ENCODE peak calls at places on chromosomes 11 and 22, in eight cellular contexts. E, A, I, S, U, C, H and T are unnamed samples.

GRCh38 chr22:20964090-20964798 is 2.8 kb upstream of the AIFM3 start:
- DNase-seq in E (no peak), A (no peak), I (no peak), S (peak), U (no peak), C (no peak), H (no peak), T (no peak)

GRCh38 chr11:1879941-1880720 is 11.6 kb downstream of the PRR33 start:
- DNase-seq in E (peak), A (no peak), I (peak), S (peak), U (no peak), C (no peak), H (no peak), T (peak)

GRCh38 chr22:40512426-40513136 is 123.9 kb downstream of the MRTFA start:
- DNase-seq in E (no peak), A (peak), I (peak), S (no peak), U (no peak), C (no peak), H (no peak), T (no peak)

GRCh38 chr11:96781082-96781481 is 391.3 kb downstream of the JRKL start:
- DNase-seq in E (no peak), A (no peak), I (no peak), S (no peak), U (no peak), C (no peak), H (no peak), T (no peak)

GRCh38 chr11:122032317-122032716 is 83.7 kb downstream of the BLID start:
- DNase-seq in E (peak), A (no peak), I (peak), S (peak), U (no peak), C (no peak), H (no peak), T (no peak)

GRCh38 chr22:37371491-37371890 is 55.8 kb downstream of the ELFN2 start:
- DNase-seq in E (no peak), A (no peak), I (no peak), S (no peak), U (no peak), C (no peak), H (no peak), T (no peak)

GRCh38 chr11:38019072-38019775 is 1421.2 kb upstream of the RAG2 start:
- DNase-seq in E (no peak), A (no peak), I (no peak), S (peak), U (peak), C (no peak), H (no peak), T (no peak)

GRCh38 chr11:43517518-43517917 is 158.8 kb downstream of the TTC17 start:
- DNase-seq in E (no peak), A (no peak), I (peak), S (no peak), U (no peak), C (no peak), H (no peak), T (no peak)

GRCh38 chr22:26568207-26568706 is 21.7 kb downstream of the TPST2 start:
- DNase-seq in E (no peak), A (peak), I (no peak), S (no peak), U (peak), C (no peak), H (peak), T (no peak)

GRCh38 chr22:41951898-41952474 is at the start of gene SMIM45:
- DNase-seq in E (no peak), A (no peak), I (no peak), S (no peak), U (peak), C (no peak), H (peak), T (no peak)

GRCh38 chr11:73194593-73194992 is 23.5 kb upstream of the P2RY2 start:
- DNase-seq in E (no peak), A (no peak), I (peak), S (no peak), U (no peak), C (no peak), H (no peak), T (peak)

GRCh38 chr22:37148031-37148651 is 1.6 kb downstream of the IL2RB start:
- DNase-seq in E (no peak), A (no peak), I (no peak), S (no peak), U (no peak), C (no peak), H (no peak), T (no peak)

GRCh38 chr22:37641251-37641949 is 1.9 kb downstream of the SH3BP1 start:
- DNase-seq in E (no peak), A (no peak), I (no peak), S (no peak), U (no peak), C (no peak), H (no peak), T (no peak)

GRCh38 chr22:44049369-44050231 is 25.5 kb downstream of the PARVB start:
- DNase-seq in E (no peak), A (no peak), I (no peak), S (peak), U (no peak), C (no peak), H (no peak), T (no peak)

GRCh38 chr11:60563553-60564235 is 48.5 kb downstream of the MS4A13 start:
- DNase-seq in E (no peak), A (no peak), I (no peak), S (no peak), U (peak), C (no peak), H (no peak), T (no peak)

GRCh38 chr11:88398372-88399140 is 61.0 kb upstream of the CTSC start:
- DNase-seq in E (no peak), A (no peak), I (peak), S (no peak), U (no peak), C (no peak), H (no peak), T (no peak)

GRCh38 chr11:47314992-47315391 is 37.5 kb downstream of the MYBPC3 start:
- DNase-seq in E (no peak), A (no peak), I (peak), S (no peak), U (no peak), C (no peak), H (no peak), T (no peak)

GRCh38 chr22:30040499-30041055 is 39.7 kb upstream of the HORMAD2 start:
- DNase-seq in E (no peak), A (no peak), I (no peak), S (no peak), U (no peak), C (no peak), H (no peak), T (no peak)

GRCh38 chr11:65412271-65413076 is 10.1 kb upstream of the NEAT1 start:
- DNase-seq in E (no peak), A (peak), I (no peak), S (peak), U (no peak), C (no peak), H (no peak), T (peak)

GRCh38 chr22:49404576-49405199 is 423.0 kb downstream of the BRD1 start:
- DNase-seq in E (no peak), A (no peak), I (no peak), S (no peak), U (no peak), C (no peak), H (no peak), T (peak)

GRCh38 chr22:45488764-45489370 is 13.8 kb upstream of the FBLN1 start:
- DNase-seq in E (no peak), A (no peak), I (no peak), S (no peak), U (no peak), C (no peak), H (no peak), T (no peak)

GRCh38 chr11:119754656-119755350 is 25.8 kb upstream of the NECTIN1 start:
- DNase-seq in E (no peak), A (no peak), I (no peak), S (no peak), U (no peak), C (no peak), H (no peak), T (no peak)

GRCh38 chr11:8267831-8268529 is 4.3 kb upstream of the LMO1 start:
- DNase-seq in E (no peak), A (no peak), I (peak), S (no peak), U (peak), C (no peak), H (no peak), T (no peak)
- H3K27ac ChIP-seq in E (no peak), A (no peak), I (no peak), S (no peak), U (no peak), C (no peak), H (no peak), T (no peak)

GRCh38 chr11:124454552-124454951 is 9.1 kb upstream of the OR8B8 start:
- DNase-seq in E (no peak), A (no peak), I (no peak), S (no peak), U (no peak), C (no peak), H (no peak), T (no peak)
- H3K27ac ChIP-seq in E (no peak), A (no peak), I (no peak), S (no peak), U (no peak), C (no peak), H (no peak), T (no peak)

GRCh38 chr22:33737662-33738061 is 182.6 kb downstream of the LARGE1 start:
- DNase-seq in E (no peak), A (no peak), I (no peak), S (no peak), U (no peak), C (no peak), H (no peak), T (no peak)
- H3K27ac ChIP-seq in E (no peak), A (no peak), I (no peak), S (no peak), U (peak), C (no peak), H (peak), T (no peak)

DNA sequence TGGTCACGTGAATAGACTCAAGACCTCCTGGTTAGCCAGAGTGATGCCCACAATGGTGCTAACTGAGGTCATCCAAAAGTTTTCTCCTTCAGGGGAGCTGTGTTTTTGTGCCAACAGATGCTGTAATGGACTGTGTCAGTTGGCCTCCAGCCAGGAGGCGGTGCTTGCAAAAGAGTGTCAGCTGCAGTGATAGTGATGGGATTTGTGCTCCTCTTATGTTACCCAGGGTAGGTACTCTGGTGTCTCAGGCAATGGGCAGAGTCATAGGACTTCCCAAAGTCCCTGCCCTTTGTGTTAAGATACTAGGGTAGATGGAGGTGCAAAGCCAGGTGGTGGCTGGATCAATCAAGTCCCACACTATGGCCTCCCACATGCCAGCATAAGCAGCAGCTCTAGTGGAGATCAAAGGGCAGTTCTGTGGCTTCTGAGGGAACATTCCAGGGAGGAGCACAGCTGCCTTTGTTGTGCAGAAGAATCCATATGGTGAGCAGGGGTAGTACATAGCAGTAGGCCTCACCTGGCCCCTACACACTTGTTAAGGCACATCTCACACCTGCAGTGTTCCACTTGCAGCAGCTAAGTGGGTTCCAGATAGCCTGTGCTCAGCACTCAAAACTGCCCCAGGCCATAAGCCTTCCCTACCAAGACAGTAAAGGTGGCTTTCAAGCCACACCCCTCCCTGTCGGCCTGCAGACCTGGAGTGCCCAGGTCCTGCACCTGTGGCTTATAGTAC is 9.4 kb upstream of the FANCF start:
- DNase-seq in E (no peak), A (no peak), I (peak), S (peak), U (peak), C (no peak), H (no peak), T (no peak)
- H3K27ac ChIP-seq in E (no peak), A (no peak), I (no peak), S (no peak), U (peak), C (no peak), H (no peak), T (no peak)

GRCh38 chr11:12430351-12430750 is 53.0 kb downstream of the PARVA start:
- DNase-seq in E (no peak), A (peak), I (peak), S (no peak), U (no peak), C (no peak), H (no peak), T (no peak)
- H3K27ac ChIP-seq in E (no peak), A (peak), I (peak), S (peak), U (no peak), C (no peak), H (no peak), T (no peak)

GRCh38 chr11:45208135-45208534 is 61.7 kb downstream of the PRDM11 start:
- DNase-seq in E (no peak), A (no peak), I (no peak), S (no peak), U (peak), C (no peak), H (no peak), T (no peak)
- H3K27ac ChIP-seq in E (no peak), A (no peak), I (no peak), S (peak), U (no peak), C (no peak), H (no peak), T (peak)

GRCh38 chr11:67664696-67665536 is 9.5 kb downstream of the ALDH3B2 start:
- DNase-seq in E (no peak), A (no peak), I (no peak), S (no peak), U (no peak), C (no peak), H (no peak), T (no peak)

GRCh38 chr11:67664213-67664585 is 10.2 kb downstream of the ALDH3B2 start:
- DNase-seq in E (no peak), A (no peak), I (no peak), S (no peak), U (no peak), C (no peak), H (no peak), T (no peak)

GRCh38 chr11:67666303-67666645 is 8.1 kb downstream of the ALDH3B2 start:
- DNase-seq in E (no peak), A (no peak), I (no peak), S (no peak), U (no peak), C (no peak), H (no peak), T (no peak)

GRCh38 chr11:67666676-67667489 is 7.5 kb downstream of the ALDH3B2 start:
- DNase-seq in E (no peak), A (peak), I (no peak), S (no peak), U (no peak), C (no peak), H (no peak), T (no peak)

GRCh38 chr11:67665537-67666302 is 8.7 kb downstream of the ALDH3B2 start:
- DNase-seq in E (no peak), A (no peak), I (no peak), S (no peak), U (no peak), C (no peak), H (no peak), T (no peak)
- H3K27ac ChIP-seq in E (no peak), A (no peak), I (no peak), S (no peak), U (no peak), C (no peak), H (no peak), T (no peak)

DNA sequence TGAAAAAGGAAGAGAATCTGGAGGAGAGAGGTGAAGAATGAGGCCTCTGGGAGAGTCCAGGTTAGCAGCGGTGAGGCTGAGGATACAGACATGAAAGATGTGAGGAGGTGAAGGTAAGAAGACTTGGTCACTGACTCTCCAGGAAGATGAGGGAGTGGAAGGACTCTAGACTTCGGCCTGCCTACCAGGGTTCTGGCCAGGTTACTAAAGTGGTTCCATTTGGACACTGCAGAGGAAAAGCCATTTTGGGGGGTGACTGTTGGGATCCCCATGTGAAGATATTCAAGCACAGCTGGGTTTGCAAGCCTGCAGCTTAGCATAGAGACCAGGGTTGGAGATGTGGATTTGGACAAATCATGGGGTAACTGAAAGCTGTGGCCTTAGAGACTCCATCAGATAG is 7.8 kb downstream of the DCHS1 start:
- DNase-seq in E (no peak), A (no peak), I (no peak), S (no peak), U (no peak), C (no peak), H (no peak), T (no peak)
- H3K27ac ChIP-seq in E (peak), A (peak), I (peak), S (peak), U (no peak), C (no peak), H (no peak), T (no peak)